ENCODE peak calls at places on chromosome 14, in four cellular contexts. U, I, E and F are unnamed samples.
A peak's percentile ranks its signal among the peaks of the same experiment; 100 is the strongest.

GRCh38 chr14:61337893-61338292 is 16.5 kb downstream of the PRKCH start:
- DNase-seq in E (no peak), U (no peak), I (no peak), F (no peak)

GRCh38 chr14:67971627-67972625 is 152.3 kb downstream of the RAD51B start:
- DNase-seq in E (no peak), I (no peak), U (no peak), F (no peak)

GRCh38 chr14:70008457-70008856 is 129.2 kb downstream of the SMOC1 start:
- DNase-seq in E (no peak), I (no peak), U (no peak), F (no peak)

GRCh38 chr14:67423424-67423823 is 11.5 kb upstream of the PLEK2 start:
- DNase-seq in U (no peak), E (no peak), I (no peak), F (no peak)

GRCh38 chr14:52154992-52155655 is 86.3 kb upstream of the NID2 start:
- DNase-seq in E (no peak), U (no peak), I (no peak), F (no peak)

GRCh38 chr14:96108911-96109310 is 69.7 kb downstream of the C14orf132 start:
- DNase-seq in E (no peak), U (no peak), I (no peak), F (no peak)

GRCh38 chr14:75934998-75935628 is 46.7 kb downstream of the TGFB3 start:
- DNase-seq in I (no peak), E (no peak), U (peak; percentile 26), F (no peak)

GRCh38 chr14:102155150-102155549 is 15.5 kb downstream of the WDR20 start:
- DNase-seq in U (no peak), E (peak; percentile 11), I (no peak), F (no peak)

GRCh38 chr14:99881011-99881410 is 87.8 kb downstream of the EML1 start:
- DNase-seq in U (no peak), I (no peak), E (no peak), F (no peak)

GRCh38 chr14:51147183-51147582 is 52.3 kb upstream of the TRIM9 start:
- DNase-seq in U (no peak), I (no peak), E (peak; percentile 6), F (no peak)

GRCh38 chr14:68576496-68577244 is 216.2 kb downstream of the ZFP36L1 start:
- DNase-seq in U (peak; percentile 8), I (no peak), E (peak; percentile 52), F (no peak)

GRCh38 chr14:31419179-31420012 is 954 bp downstream of the HEATR5A start:
- DNase-seq in U (no peak), I (no peak), E (no peak), F (no peak)

GRCh38 chr14:68548194-68549056 is 244.4 kb downstream of the ZFP36L1 start:
- DNase-seq in I (no peak), U (no peak), E (no peak), F (peak; percentile 82)

GRCh38 chr14:100748403-100748802 is 21.7 kb downstream of the DLK1 start:
- DNase-seq in E (no peak), I (no peak), U (no peak), F (no peak)

GRCh38 chr14:104286086-104286485 is 147.7 kb downstream of the KIF26A start:
- DNase-seq in I (no peak), U (no peak), E (no peak), F (no peak)

GRCh38 chr14:24390696-24391468 is 7.9 kb upstream of the NYNRIN start:
- DNase-seq in E (no peak), I (no peak), U (no peak), F (no peak)

GRCh38 chr14:67837011-67837624 is 17.5 kb downstream of the RAD51B start:
- DNase-seq in U (peak; percentile 15), E (peak; percentile 74), I (peak; percentile 34), F (peak; percentile 18)

GRCh38 chr14:61764342-61765122 is 2.3 kb downstream of the SNAPC1 start:
- DNase-seq in I (no peak), E (no peak), U (no peak), F (no peak)

GRCh38 chr14:77055981-77056380 is 27.5 kb upstream of the IRF2BPL start:
- DNase-seq in U (no peak), E (no peak), I (no peak), F (no peak)

GRCh38 chr14:64060648-64061096 is 207.9 kb downstream of the SYNE2 start:
- DNase-seq in U (peak; percentile 5), I (no peak), E (peak; percentile 15), F (peak; percentile 47)

GRCh38 chr14:56199095-56199975 is 81.1 kb downstream of the PELI2 start:
- DNase-seq in I (peak; percentile 32), U (peak; percentile 24), E (no peak), F (peak; percentile 44)

GRCh38 chr14:97177635-97178034 is 380.5 kb downstream of the VRK1 start:
- DNase-seq in U (no peak), E (no peak), I (peak; percentile 15), F (no peak)

GRCh38 chr14:106518054-106518943 is 991.9 kb downstream of the TMEM121 start:
- DNase-seq in U (no peak), I (no peak), E (no peak), F (no peak)

GRCh38 chr14:101006008-101006407 is 102.5 kb upstream of the RTL1 start:
- DNase-seq in U (no peak), E (no peak), I (no peak), F (no peak)

GRCh38 chr14:63760014-63760413 is 32.1 kb upstream of the SGPP1 start:
- DNase-seq in E (no peak), U (no peak), I (no peak), F (no peak)

GRCh38 chr14:76844223-76844622 is 18.0 kb downstream of the LRRC74A start:
- DNase-seq in I (no peak), U (no peak), E (no peak), F (no peak)

GRCh38 chr14:51552768-51553426 is 98.8 kb upstream of the FRMD6 start:
- DNase-seq in E (no peak), I (no peak), U (no peak), F (no peak)

GRCh38 chr14:50928002-50928635 is 16.2 kb downstream of the PYGL start:
- DNase-seq in I (peak; percentile 7), E (no peak), U (no peak), F (no peak)

GRCh38 chr14:22483863-22484593 is 105.0 kb downstream of the DAD1 start:
- DNase-seq in U (no peak), E (no peak), I (no peak), F (no peak)

GRCh38 chr14:23551266-23552028 is at the start of gene ZFHX2:
- DNase-seq in I (no peak), U (peak; percentile 73), E (peak; percentile 92), F (peak; percentile 81)

GRCh38 chr14:31477248-31477647 is 10.6 kb downstream of the GPR33 start:
- DNase-seq in U (no peak), E (no peak), I (no peak), F (no peak)

GRCh38 chr14:62532186-62532585 is 513.1 kb downstream of the KCNH5 start:
- DNase-seq in U (no peak), I (no peak), E (no peak), F (no peak)

GRCh38 chr14:50796391-50796790 is 34.6 kb downstream of the NIN start:
- DNase-seq in I (no peak), U (no peak), E (no peak), F (no peak)

GRCh38 chr14:78127233-78127632 is 42.9 kb upstream of the NRXN3 start:
- DNase-seq in U (no peak), E (no peak), I (no peak), F (no peak)

GRCh38 chr14:91154851-91155625 is 41.2 kb downstream of the DGLUCY start:
- DNase-seq in E (no peak), U (no peak), I (no peak), F (peak; percentile 56)
- TF ChIP-seq TARDBP in E (no peak), U (no peak), I (no peak), F (no peak)

DNA sequence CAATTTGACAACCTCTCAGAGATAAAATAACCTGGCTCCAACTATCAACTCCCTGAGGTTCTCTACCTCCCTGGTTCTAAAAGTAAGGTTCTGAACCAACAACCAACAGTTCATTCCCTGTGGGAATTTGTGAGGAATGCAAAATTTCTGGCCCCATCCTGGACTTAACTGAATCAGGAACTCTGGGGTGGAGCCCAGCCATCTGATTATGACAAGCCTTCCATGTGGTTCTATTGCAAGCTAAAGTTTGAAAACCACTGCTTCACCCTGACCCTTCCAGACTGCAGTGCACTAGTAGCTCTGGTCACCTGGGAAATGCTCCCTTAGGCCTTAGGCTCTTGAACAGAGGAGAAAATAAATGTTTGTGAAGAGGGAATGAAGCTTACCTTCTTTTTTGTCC is 38.9 kb upstream of the DDHD1 start:
- DNase-seq in E (no peak), I (no peak), U (no peak), F (no peak)
- TF ChIP-seq FOXM1 in E (no peak), I (no peak), U (no peak), F (no peak)

GRCh38 chr14:60051690-60052324 is 39.9 kb upstream of the PCNX4 start:
- DNase-seq in E (no peak), I (no peak), U (no peak), F (no peak)
- TF ChIP-seq TARDBP in E (no peak), I (no peak), U (no peak), F (no peak)

GRCh38 chr14:43155258-43155657 is 1351.8 kb downstream of the FSCB start:
- DNase-seq in E (no peak), I (no peak), U (no peak), F (no peak)
- TF ChIP-seq FOXM1 in E (no peak), I (no peak), U (no peak), F (no peak)

GRCh38 chr14:74649167-74649566 is 37.1 kb upstream of the LTBP2 start:
- DNase-seq in E (no peak), U (peak; percentile 55), I (no peak), F (no peak)

GRCh38 chr14:74648643-74649042 is 36.6 kb upstream of the LTBP2 start:
- DNase-seq in U (no peak), I (no peak), E (no peak), F (no peak)

GRCh38 chr14:74647834-74648361 is 35.9 kb upstream of the LTBP2 start:
- DNase-seq in E (no peak), I (no peak), U (no peak), F (no peak)

GRCh38 chr14:74645735-74646134 is 33.7 kb upstream of the LTBP2 start:
- DNase-seq in I (no peak), E (no peak), U (no peak), F (no peak)

GRCh38 chr14:74647061-74647833 is 35.2 kb upstream of the LTBP2 start:
- DNase-seq in I (no peak), E (no peak), U (no peak), F (no peak)
- TF ChIP-seq TARDBP in I (no peak), E (no peak), U (no peak), F (no peak)

DNA sequence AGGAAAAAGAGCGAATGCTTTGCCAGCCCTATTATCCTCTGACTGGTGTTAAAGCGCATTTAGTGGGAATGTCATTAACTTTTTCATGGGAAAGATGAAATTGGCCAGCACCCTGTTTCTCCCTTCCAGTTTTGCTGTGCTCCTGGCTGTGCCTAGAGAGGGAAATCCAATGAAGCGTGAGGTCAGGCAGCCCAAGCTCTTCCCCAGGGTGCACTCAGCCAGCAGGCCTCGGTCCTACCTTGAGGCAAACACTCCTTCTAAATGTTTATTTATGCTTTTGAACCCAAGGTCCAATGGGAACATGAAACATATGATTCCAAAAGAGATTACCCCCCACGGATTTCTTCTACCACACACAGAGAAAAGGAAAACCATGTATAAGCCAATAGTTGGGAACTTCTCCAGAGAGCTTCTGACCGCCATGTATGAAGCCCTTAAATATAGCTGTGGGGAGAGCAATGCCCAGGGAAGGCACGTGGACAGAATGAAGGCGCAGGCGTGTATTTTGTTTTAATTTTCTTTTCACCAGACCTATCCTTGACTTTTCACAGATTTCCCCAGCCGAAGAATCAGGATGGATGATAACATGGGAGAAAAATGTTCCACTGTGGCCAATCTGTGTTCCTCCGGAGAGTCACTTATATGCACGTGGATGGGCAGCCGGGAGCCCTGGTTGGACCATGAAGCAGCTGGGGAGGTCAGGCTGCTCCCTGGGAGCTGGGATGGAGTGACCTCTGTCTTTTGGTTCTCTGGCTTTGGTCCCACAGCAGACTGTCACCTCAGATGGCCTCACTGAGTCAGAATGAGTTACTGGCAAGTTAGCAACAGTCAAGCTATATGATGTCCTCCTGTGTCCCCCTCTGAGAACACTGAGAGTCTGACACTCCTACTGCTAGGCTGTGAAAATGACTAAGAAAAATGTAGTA is 37.3 kb downstream of the GPR135 start:
- DNase-seq in E (no peak), U (no peak), I (no peak), F (no peak)
- TF ChIP-seq FOXM1 in E (no peak), U (no peak), I (no peak), F (no peak)